ENCODE peak calls at places on chromosomes 13 and 19, in nine cellular contexts. V is NCI-H748 treated with DMSO at 0.1 percent for 48 hours; T is Peyer's patch; A is T-cell; C is foreskin fibroblast; E is WTC11; S is activated naive CD4-positive, alpha-beta T cell; B is stimulated activated CD4-positive, alpha-beta T cell treated with anti-CD3 and anti-CD28 coated beads, Interleukin-12 subunit alpha, Interleukin-12 subunit beta, amount 100 ng/mL, for 4 hours; Z is ovary. R is an unnamed sample.

GRCh38 chr13:21333186-21333585 is 125.9 kb downstream of the ZDHHC20 start:
- DNase-seq in V (no peak), T (no peak), A (no peak), C (no peak), E (no peak), S (no peak), B (no peak), Z (no peak), R (no peak)

GRCh38 chr19:55640577-55641375 is at the start of gene ZNF580:
- DNase-seq in V (peak; percentile 58), T (peak; percentile 47), A (no peak), C (peak; percentile 79), E (peak; percentile 61), S (peak; percentile 46), B (peak; percentile 72), Z (peak; percentile 78), R (peak; percentile 88)

GRCh38 chr19:2097330-2098327 is 914 bp downstream of the IZUMO4 start:
- DNase-seq in V (no peak), T (no peak), A (peak; percentile 51), C (no peak), E (no peak), S (no peak), B (peak; percentile 51), Z (peak; percentile 70), R (no peak)

GRCh38 chr13:112116187-112116950 is 49.4 kb downstream of the SOX1 start:
- DNase-seq in V (no peak), T (no peak), A (no peak), C (no peak), E (no peak), S (no peak), B (no peak), Z (no peak), R (no peak)

GRCh38 chr13:30690282-30691188 is 44.8 kb upstream of the ALOX5AP start:
- DNase-seq in V (peak; percentile 45), T (peak; percentile 56), A (no peak), C (peak; percentile 96), E (no peak), S (no peak), B (no peak), Z (no peak), R (peak; percentile 83)

GRCh38 chr19:44748426-44749254 is at the start of gene BCL3:
- DNase-seq in V (no peak), T (peak; percentile 72), A (peak; percentile 77), C (peak; percentile 64), E (no peak), S (peak; percentile 68), B (peak; percentile 58), Z (peak; percentile 81), R (peak; percentile 92)

GRCh38 chr19:814108-815078 is 7.4 kb downstream of the PLPPR3 start:
- DNase-seq in V (no peak), T (no peak), A (no peak), C (no peak), E (no peak), S (no peak), B (no peak), Z (peak; percentile 37), R (no peak)

GRCh38 chr19:47719047-47719885 is 6.0 kb downstream of the EHD2 start:
- DNase-seq in V (no peak), T (peak; percentile 32), A (no peak), C (peak; percentile 100), E (no peak), S (no peak), B (no peak), Z (peak; percentile 96), R (peak; percentile 99)

GRCh38 chr13:43054803-43055802 is 31.7 kb downstream of the DNAJC15 start:
- DNase-seq in V (no peak), T (no peak), A (peak; percentile 17), C (peak; percentile 60), E (peak; percentile 50), S (no peak), B (no peak), Z (peak; percentile 23), R (peak; percentile 45)

GRCh38 chr19:58558623-58559274 is 338 bp upstream of the UBE2M start:
- DNase-seq in V (no peak), T (peak; percentile 99), A (peak; percentile 100), C (peak; percentile 96), E (peak; percentile 100), S (no peak), B (peak; percentile 100), Z (peak; percentile 100), R (peak; percentile 99)

GRCh38 chr19:7926021-7926726 is at the start of gene CTXN1:
- DNase-seq in V (peak; percentile 23), T (peak; percentile 67), A (peak; percentile 67), C (no peak), E (peak; percentile 80), S (peak; percentile 81), B (peak; percentile 82), Z (peak; percentile 87), R (peak; percentile 78)

GRCh38 chr13:97234742-97235141 is 12.6 kb downstream of the MBNL2 start:
- DNase-seq in V (no peak), T (no peak), A (no peak), C (no peak), E (no peak), S (no peak), B (no peak), Z (no peak), R (no peak)

GRCh38 chr19:38658462-38659306 is 11.2 kb downstream of the ACTN4 start:
- DNase-seq in V (no peak), T (no peak), A (no peak), C (peak; percentile 98), E (no peak), S (no peak), B (no peak), Z (peak; percentile 64), R (peak; percentile 87)

GRCh38 chr19:20162821-20163220 is 4.2 kb upstream of the ZNF486 start:
- DNase-seq in V (no peak), T (peak; percentile 78), A (no peak), C (no peak), E (no peak), S (no peak), B (no peak), Z (no peak), R (no peak)

GRCh38 chr13:71240906-71241305 is 626.1 kb downstream of the DACH1 start:
- DNase-seq in V (peak; percentile 27), T (no peak), A (no peak), C (no peak), E (no peak), S (no peak), B (no peak), Z (no peak), R (no peak)

GRCh38 chr13:100454876-100455275 is 133.7 kb downstream of the GGACT start:
- DNase-seq in V (no peak), T (no peak), A (no peak), C (peak; percentile 34), E (no peak), S (no peak), B (no peak), Z (no peak), R (peak; percentile 49)

GRCh38 chr19:18292460-18292809 is 11.0 kb upstream of the JUND start:
- DNase-seq in V (no peak), T (no peak), A (no peak), C (no peak), E (peak; percentile 56), S (no peak), B (no peak), Z (no peak), R (no peak)

GRCh38 chr19:35109395-35110112 is 6.1 kb upstream of the FXYD3 start:
- DNase-seq in V (no peak), T (no peak), A (no peak), C (no peak), E (no peak), S (no peak), B (no peak), Z (no peak), R (peak; percentile 98)

GRCh38 chr19:12034196-12034595 is 1.3 kb downstream of the ZNF433 start:
- DNase-seq in V (no peak), T (no peak), A (no peak), C (no peak), E (no peak), S (no peak), B (no peak), Z (no peak), R (no peak)

GRCh38 chr13:31207630-31208549 is 8.1 kb downstream of the B3GLCT start:
- DNase-seq in V (no peak), T (no peak), A (no peak), C (peak; percentile 45), E (no peak), S (no peak), B (no peak), Z (peak; percentile 57), R (peak; percentile 58)

GRCh38 chr19:33552191-33552927 is 30.8 kb upstream of the PEPD start:
- DNase-seq in V (no peak), T (no peak), A (no peak), C (no peak), E (no peak), S (no peak), B (no peak), Z (no peak), R (no peak)

GRCh38 chr19:18588611-18589379 is at the start of gene REX1BD:
- DNase-seq in V (peak; percentile 53), T (peak; percentile 82), A (peak; percentile 85), C (peak; percentile 71), E (peak; percentile 87), S (peak; percentile 88), B (peak; percentile 91), Z (peak; percentile 85), R (peak; percentile 93)

GRCh38 chr19:42178791-42179500 is 38.5 kb downstream of the DEDD2 start:
- DNase-seq in V (no peak), T (no peak), A (no peak), C (no peak), E (peak; percentile 73), S (no peak), B (no peak), Z (no peak), R (no peak)

GRCh38 chr19:2716275-2716650 is 4.9 kb downstream of the DIRAS1 start:
- DNase-seq in V (no peak), T (no peak), A (no peak), C (no peak), E (no peak), S (no peak), B (no peak), Z (no peak), R (no peak)

GRCh38 chr13:101711307-101712025 is 259.0 kb downstream of the ITGBL1 start:
- DNase-seq in V (no peak), T (no peak), A (no peak), C (no peak), E (no peak), S (no peak), B (no peak), Z (no peak), R (no peak)

GRCh38 chr13:58843071-58843470 is 1211.5 kb downstream of the PCDH17 start:
- DNase-seq in V (no peak), T (no peak), A (no peak), C (no peak), E (no peak), S (no peak), B (no peak), Z (no peak), R (no peak)

GRCh38 chr13:44309771-44310767 is 63.6 kb upstream of the SERP2 start:
- DNase-seq in V (no peak), T (no peak), A (no peak), C (no peak), E (no peak), S (no peak), B (no peak), Z (no peak), R (peak; percentile 76)

GRCh38 chr13:52980695-52981094 is 47.9 kb upstream of the OLFM4 start:
- DNase-seq in V (no peak), T (no peak), A (no peak), C (no peak), E (no peak), S (no peak), B (no peak), Z (no peak), R (no peak)

GRCh38 chr13:27189192-27189591 is 17.6 kb upstream of the USP12 start:
- DNase-seq in V (no peak), T (no peak), A (no peak), C (no peak), E (no peak), S (no peak), B (no peak), Z (no peak), R (no peak)

GRCh38 chr13:56909896-56910600 is 230.7 kb upstream of the PRR20A start:
- DNase-seq in V (no peak), T (no peak), A (no peak), C (no peak), E (no peak), S (no peak), B (no peak), Z (no peak), R (no peak)

GRCh38 chr13:40547545-40548322 is 118.7 kb downstream of the FOXO1 start:
- DNase-seq in V (no peak), T (no peak), A (no peak), C (no peak), E (no peak), S (no peak), B (no peak), Z (no peak), R (no peak)

R was measured in MG63.